ENCODE peak calls at places on chromosomes 5 and 9, in six cellular contexts. X is activated naive CD8-positive, alpha-beta T cell treated with anti-CD3 and anti-CD28 coated beads for 36 hours; L is stromal cell of bone marrow; C is A549; Q is activated naive CD4-positive, alpha-beta T cell treated with Interleukin-2 at 50 U/mL for 16 hours; D is breast epithelium. Y is an unnamed sample.

GRCh38 chr5:92177926-92178487 is 794.9 kb upstream of the ARRDC3 start:
- DNase-seq in C (no peak), X (no peak), D (no peak), Q (no peak), L (no peak), Y (no peak)

GRCh38 chr9:130276121-130276520 is 10.6 kb downstream of the HMCN2 start:
- DNase-seq in L (peak), X (no peak), C (no peak), Q (no peak), D (no peak), Y (peak)

GRCh38 chr5:56011835-56012234 is 17.1 kb upstream of the IL6ST start:
- DNase-seq in D (no peak), L (peak), C (no peak), Q (peak), X (no peak), Y (peak)

GRCh38 chr5:109694451-109694891 is 4.7 kb downstream of the MAN2A1 start:
- DNase-seq in L (no peak), C (no peak), X (no peak), Q (no peak), D (no peak), Y (no peak)

GRCh38 chr9:128218518-128219389 is 15.6 kb downstream of the DNM1 start:
- DNase-seq in X (peak), Q (peak), C (peak), D (peak), L (no peak), Y (no peak)

GRCh38 chr5:137278476-137278875 is 220.7 kb downstream of the SPOCK1 start:
- DNase-seq in L (no peak), D (no peak), X (no peak), Q (no peak), C (no peak), Y (no peak)

GRCh38 chr9:15047028-15047551 is 136.9 kb upstream of the FREM1 start:
- DNase-seq in Q (no peak), L (no peak), D (no peak), C (no peak), X (no peak), Y (no peak)

GRCh38 chr9:128689820-128690683 is 1.0 kb downstream of the SET start:
- DNase-seq in D (no peak), Q (peak), X (peak), L (peak), C (peak), Y (no peak)

GRCh38 chr5:95392593-95393182 is 1.5 kb downstream of the FAM81B start:
- DNase-seq in L (no peak), Q (no peak), X (no peak), D (no peak), C (no peak), Y (no peak)

GRCh38 chr9:122129969-122130368 is 29.6 kb downstream of the NDUFA8 start:
- DNase-seq in L (no peak), Q (no peak), C (no peak), X (no peak), D (no peak), Y (no peak)

GRCh38 chr9:116039312-116039711 is 114.3 kb upstream of the PAPPA start:
- DNase-seq in X (no peak), L (no peak), D (no peak), Q (no peak), C (no peak), Y (no peak)

GRCh38 chr9:129487307-129487657 is 133.6 kb downstream of the C9orf50 start:
- DNase-seq in L (no peak), D (no peak), Q (no peak), C (no peak), X (no peak), Y (no peak)

GRCh38 chr5:137501226-137501625 is 2.1 kb upstream of the SPOCK1 start:
- DNase-seq in X (no peak), C (no peak), D (no peak), Q (no peak), L (no peak), Y (no peak)

GRCh38 chr5:181246276-181247050 is 2.8 kb upstream of the RACK1 start:
- DNase-seq in Q (peak), L (peak), X (peak), D (peak), C (peak), Y (no peak)

GRCh38 chr9:90641868-90642558 is 611 bp downstream of the DIRAS2 start:
- DNase-seq in D (no peak), L (no peak), X (no peak), Q (no peak), C (no peak), Y (no peak)

GRCh38 chr9:129333961-129334743 is 156.1 kb upstream of the IER5L start:
- DNase-seq in C (peak), D (peak), X (peak), L (peak), Q (no peak), Y (peak)

GRCh38 chr5:74103131-74104023 is 477.4 kb downstream of the ARHGEF28 start:
- DNase-seq in D (peak), C (no peak), L (no peak), Q (no peak), X (no peak), Y (no peak)

GRCh38 chr9:72857632-72858011 is 95.2 kb downstream of the ALDH1A1 start:
- DNase-seq in L (no peak), X (no peak), D (no peak), Q (no peak), C (no peak), Y (no peak)

GRCh38 chr5:40991168-40991980 is 79.8 kb downstream of the MROH2B start:
- DNase-seq in D (peak), L (peak), C (no peak), X (no peak), Q (no peak), Y (no peak)

GRCh38 chr9:84266087-84266561 is 74.4 kb downstream of the SLC28A3 start:
- DNase-seq in L (no peak), D (no peak), Q (no peak), X (peak), C (peak), Y (no peak)

GRCh38 chr9:88892729-88893128 is 98.5 kb upstream of the S1PR3 start:
- DNase-seq in C (no peak), Q (no peak), D (no peak), X (no peak), L (no peak), Y (no peak)

GRCh38 chr5:73443725-73444498 is 4.7 kb downstream of the FOXD1 start:
- DNase-seq in Q (no peak), C (no peak), L (no peak), X (no peak), D (no peak), Y (no peak)

GRCh38 chr9:137705906-137706305 is 87.1 kb downstream of the EHMT1 start:
- DNase-seq in Q (no peak), C (no peak), D (no peak), L (no peak), X (no peak), Y (no peak)

GRCh38 chr9:132670816-132671371 is 630 bp downstream of the GTF3C4 start:
- DNase-seq in D (no peak), L (no peak), X (peak), Q (peak), C (peak), Y (no peak)

GRCh38 chr5:173378727-173379126 is 50.5 kb upstream of the STC2 start:
- DNase-seq in D (no peak), X (no peak), L (no peak), C (no peak), Q (no peak), Y (no peak)

GRCh38 chr5:81006955-81007636 is 46.9 kb downstream of the RASGRF2 start:
- DNase-seq in X (peak), D (no peak), L (no peak), Q (peak), C (no peak), Y (no peak)

GRCh38 chr5:150161242-150162141 is 5.1 kb upstream of the CDX1 start:
- DNase-seq in L (no peak), Q (peak), X (peak), C (peak), D (peak), Y (no peak)

GRCh38 chr5:50667079-50667652 is 729 bp downstream of the PARP8 start:
- DNase-seq in C (no peak), Q (no peak), D (peak), X (no peak), L (no peak), Y (no peak)

GRCh38 chr5:92401492-92401891 is 1018.4 kb upstream of the ARRDC3 start:
- DNase-seq in X (no peak), L (peak), Q (no peak), D (no peak), C (no peak), Y (no peak)

GRCh38 chr5:76177974-76178373 is 94.8 kb downstream of the SV2C start:
- DNase-seq in Q (no peak), D (no peak), L (no peak), X (no peak), C (no peak), Y (no peak)